ENCODE peak calls at places on chromosome 17, in four cellular contexts. L, F, V and D are unnamed samples.

GRCh38 chr17:58969156-58969555 is 137.5 kb downstream of the TRIM37 start:
- DNase-seq in V (no peak), L (no peak), F (no peak), D (no peak)

GRCh38 chr17:31371511-31372097 is 19.9 kb upstream of the RAB11FIP4 start:
- DNase-seq in V (no peak), F (no peak), L (no peak), D (no peak)

GRCh38 chr17:5508855-5509254 is 22.5 kb downstream of the MIS12 start:
- DNase-seq in F (peak; percentile 29), L (no peak), V (no peak), D (no peak)

GRCh38 chr17:31654936-31655335 is 204.1 kb downstream of the COPRS start:
- DNase-seq in V (no peak), F (no peak), L (no peak), D (no peak)

GRCh38 chr17:73695035-73695738 is 50.9 kb upstream of the SDK2 start:
- DNase-seq in L (no peak), V (no peak), F (no peak), D (no peak)

GRCh38 chr17:77571562-77571981 is 386.9 kb upstream of the TNRC6C start:
- DNase-seq in L (no peak), V (peak; percentile 43), F (no peak), D (no peak)

GRCh38 chr17:57889892-57890856 is 40.3 kb upstream of the MRPS23 start:
- DNase-seq in L (no peak), F (no peak), V (no peak), D (no peak)

GRCh38 chr17:17455173-17455572 is 21.6 kb upstream of the MED9 start:
- DNase-seq in F (no peak), V (no peak), L (no peak), D (no peak)

GRCh38 chr17:28141783-28142182 is 99.3 kb downstream of the NLK start:
- DNase-seq in L (no peak), F (no peak), V (no peak), D (no peak)

GRCh38 chr17:48335858-48336500 is 94.0 kb downstream of the SKAP1 start:
- DNase-seq in L (peak; percentile 17), F (peak; percentile 42), V (peak; percentile 14), D (peak; percentile 37)

GRCh38 chr17:71790791-71791190 is 330.0 kb upstream of the SOX9 start:
- DNase-seq in F (no peak), L (no peak), V (no peak), D (no peak)

GRCh38 chr17:31394544-31394943 is 3.1 kb downstream of the RAB11FIP4 start:
- DNase-seq in L (peak; percentile 30), F (peak; percentile 56), V (peak; percentile 73), D (no peak)

GRCh38 chr17:45160505-45161287 is 979 bp upstream of the HEXIM2 start:
- DNase-seq in V (peak; percentile 86), F (peak; percentile 90), L (peak; percentile 63), D (no peak)

GRCh38 chr17:78890111-78890897 is 12.7 kb downstream of the CEP295NL start:
- DNase-seq in L (no peak), V (no peak), F (no peak), D (no peak)

GRCh38 chr17:48471807-48472484 is 41.9 kb upstream of the SKAP1 start:
- DNase-seq in F (no peak), L (no peak), V (no peak), D (no peak)

GRCh38 chr17:39208893-39209292 is 8.8 kb downstream of the RPL19 start:
- DNase-seq in F (no peak), L (no peak), V (peak; percentile 51), D (no peak)

GRCh38 chr17:14926526-14927122 is 338.5 kb downstream of the PMP22 start:
- DNase-seq in V (peak; percentile 12), F (peak; percentile 38), L (peak; percentile 59), D (no peak)

GRCh38 chr17:35846055-35846809 is 22.5 kb downstream of the HEATR9 start:
- DNase-seq in L (no peak), F (no peak), V (no peak), D (no peak)

GRCh38 chr17:28746611-28747045 is 2.8 kb downstream of the TRAF4 start:
- DNase-seq in V (peak; percentile 33), L (no peak), F (no peak), D (no peak)

GRCh38 chr17:77571141-77571540 is 387.4 kb upstream of the TNRC6C start:
- DNase-seq in L (no peak), F (no peak), V (no peak), D (no peak)

GRCh38 chr17:58516644-58517377 is 2.4 kb upstream of the MTMR4 start:
- DNase-seq in V (no peak), L (no peak), F (peak; percentile 90), D (no peak)

GRCh38 chr17:65536573-65537342 is 24.7 kb downstream of the AXIN2 start:
- DNase-seq in V (no peak), F (no peak), L (no peak), D (no peak)

GRCh38 chr17:57874434-57875108 is 24.7 kb upstream of the MRPS23 start:
- DNase-seq in V (no peak), F (no peak), L (no peak), D (no peak)

GRCh38 chr17:27834571-27834970 is 34.2 kb upstream of the NOS2 start:
- DNase-seq in F (no peak), L (no peak), V (no peak), D (no peak)

GRCh38 chr17:48804936-48805411 is 12.1 kb downstream of the TTLL6 start:
- DNase-seq in L (peak; percentile 89), V (peak; percentile 86), F (peak; percentile 63), D (no peak)

GRCh38 chr17:59485018-59485417 is 80.4 kb upstream of the DHX40 start:
- DNase-seq in F (no peak), L (no peak), V (no peak), D (no peak)

GRCh38 chr17:75499313-75500022 is 15.9 kb downstream of the CASKIN2 start:
- DNase-seq in V (peak; percentile 61), F (no peak), L (no peak), D (no peak)

GRCh38 chr17:31052187-31052889 is 42.4 kb upstream of the NF1 start:
- DNase-seq in L (no peak), F (peak; percentile 35), V (peak; percentile 63), D (no peak)

GRCh38 chr17:42744283-42744805 is 496 bp downstream of the EZH1 start:
- DNase-seq in L (peak; percentile 59), V (no peak), F (peak; percentile 78), D (peak; percentile 16)

GRCh38 chr17:44614862-44615261 is 41.4 kb upstream of the MEIOC start:
- DNase-seq in V (no peak), L (no peak), F (no peak), D (no peak)

GRCh38 chr17:57881143-57881542 is 31.3 kb upstream of the MRPS23 start:
- DNase-seq in L (no peak), V (no peak), F (no peak), D (no peak)

GRCh38 chr17:36992701-36993100 is 43.9 kb downstream of the AATF start:
- DNase-seq in L (no peak), V (no peak), F (no peak), D (no peak)

GRCh38 chr17:49913226-49914095 is 55.5 kb upstream of the DLX4 start:
- DNase-seq in L (no peak), F (no peak), V (peak; percentile 71), D (no peak)

GRCh38 chr17:15301845-15302244 is 36.7 kb upstream of the PMP22 start:
- DNase-seq in L (no peak), F (no peak), V (no peak), D (no peak)

GRCh38 chr17:57215317-57215716 is 41.0 kb upstream of the MSI2 start:
- DNase-seq in L (no peak), V (no peak), F (no peak), D (no peak)

GRCh38 chr17:40303009-40303657 is 5.8 kb upstream of the RARA start:
- DNase-seq in V (no peak), L (peak; percentile 34), F (peak; percentile 64), D (no peak)

GRCh38 chr17:39652635-39653315 is 12.4 kb upstream of the TCAP start:
- DNase-seq in F (peak; percentile 88), L (no peak), V (no peak), D (no peak)

GRCh38 chr17:62670202-62670821 is 42.8 kb downstream of the MRC2 start:
- DNase-seq in L (no peak), F (peak; percentile 31), V (peak; percentile 32), D (no peak)

GRCh38 chr17:38660097-38661026 is 14.4 kb downstream of the EPOP start:
- DNase-seq in V (no peak), L (no peak), F (no peak), D (no peak)

DNA sequence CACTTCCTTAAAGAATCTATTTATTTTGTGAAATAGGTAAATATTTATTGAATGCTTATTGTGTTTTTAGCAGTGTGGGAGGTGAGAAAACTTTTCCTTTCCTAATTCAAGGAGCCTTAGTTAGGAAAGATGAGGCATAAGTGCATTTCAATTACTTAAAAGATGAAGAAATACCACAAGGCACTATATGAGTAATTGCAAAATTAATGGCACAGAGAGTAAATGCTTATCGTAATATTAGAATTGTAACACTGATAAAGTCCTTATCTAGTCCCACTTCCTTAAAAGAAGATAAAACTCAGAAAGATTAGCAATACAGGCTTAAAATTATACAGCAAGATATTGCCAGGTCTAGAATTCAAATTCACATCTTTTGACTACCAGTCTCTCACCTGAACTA is 232.6 kb upstream of the TBX2 start:
- DNase-seq in V (no peak), L (no peak), F (no peak), D (no peak)
- TF ChIP-seq TARDBP in V (no peak), L (no peak), F (no peak), D (no peak)

GRCh38 chr17:76501018-76501826 is at the start of gene RHBDF2:
- DNase-seq in L (peak; percentile 97), V (peak; percentile 98), F (peak; percentile 79), D (peak; percentile 62)
- TF ChIP-seq TARDBP in L (no peak), V (no peak), F (peak; percentile 31), D (no peak)

GRCh38 chr17:81347437-81347836 is 47.8 kb upstream of the BAHCC1 start:
- DNase-seq in L (no peak), V (no peak), F (no peak), D (no peak)

GRCh38 chr17:81349397-81350319 is 45.6 kb upstream of the BAHCC1 start:
- DNase-seq in F (peak; percentile 79), L (no peak), V (peak; percentile 86), D (no peak)

GRCh38 chr17:81346908-81347349 is 48.3 kb upstream of the BAHCC1 start:
- DNase-seq in L (no peak), V (no peak), F (no peak), D (no peak)

GRCh38 chr17:81350320-81350686 is 45.0 kb upstream of the BAHCC1 start:
- DNase-seq in V (no peak), L (no peak), F (no peak), D (no peak)

GRCh38 chr17:81348097-81349055 is 46.9 kb upstream of the BAHCC1 start:
- DNase-seq in F (no peak), V (no peak), L (no peak), D (no peak)
- TF ChIP-seq TARDBP in F (no peak), V (no peak), L (no peak), D (no peak)

DNA sequence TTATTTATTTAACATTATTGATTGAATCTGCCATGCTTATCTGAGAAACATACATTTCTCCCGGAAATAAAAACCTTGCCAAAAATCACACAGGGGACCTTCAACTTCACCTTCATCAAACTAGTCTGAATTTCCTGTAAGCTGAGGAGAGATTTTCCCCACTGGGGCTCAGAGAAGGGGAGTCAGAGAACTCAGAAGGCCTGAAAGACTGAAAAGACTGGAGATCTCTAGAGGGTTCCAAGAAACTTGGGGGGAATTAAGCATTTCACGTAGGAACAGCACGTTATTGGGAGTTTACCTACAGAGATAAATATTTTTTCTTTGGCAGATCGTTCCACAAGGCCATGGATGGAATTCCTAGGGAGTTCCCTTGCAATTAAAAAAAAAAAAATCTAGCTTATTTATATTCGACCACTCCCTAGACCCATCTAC is 528 bp upstream of the NOL11 start:
- DNase-seq in L (no peak), F (peak; percentile 19), V (no peak), D (no peak)
- TF ChIP-seq TARDBP in L (no peak), F (no peak), V (no peak), D (no peak)

GRCh38 chr17:64281962-64282752 is 19.1 kb upstream of the TEX2 start:
- DNase-seq in L (peak; percentile 69), V (peak; percentile 81), F (peak; percentile 72), D (peak; percentile 17)
- TF ChIP-seq TARDBP in L (no peak), V (no peak), F (no peak), D (no peak)